ENCODE peak calls at places on chromosomes 16 and 17, in nine cellular contexts. O, D, K, U, L, F, M, C and W are unnamed samples.

GRCh38 chr17:17921192-17922082 is 50.8 kb downstream of the TOM1L2 start:
- DNase-seq in O (no peak), D (no peak), K (peak), U (no peak), L (peak), F (peak), M (peak), C (peak), W (no peak)

GRCh38 chr17:8744086-8744781 is 402 bp downstream of the CCDC42 start:
- DNase-seq in O (no peak), D (no peak), K (no peak), U (no peak), L (no peak), F (no peak), M (no peak), C (no peak), W (no peak)

GRCh38 chr17:61689610-61690180 is 98.7 kb upstream of the NACA2 start:
- DNase-seq in O (no peak), D (no peak), K (no peak), U (no peak), L (no peak), F (peak), M (no peak), C (no peak), W (no peak)

GRCh38 chr17:82097187-82097918 is 683 bp downstream of the FASN start:
- DNase-seq in O (peak), D (peak), K (peak), U (peak), L (no peak), F (no peak), M (peak), C (peak), W (peak)

GRCh38 chr17:3993493-3994220 is 29.4 kb upstream of the ATP2A3 start:
- DNase-seq in O (no peak), D (no peak), K (no peak), U (no peak), L (no peak), F (no peak), M (no peak), C (no peak), W (no peak)

GRCh38 chr16:81366316-81366932 is 51.7 kb downstream of the GAN start:
- DNase-seq in O (no peak), D (no peak), K (peak), U (no peak), L (peak), F (peak), M (peak), C (peak), W (no peak)

GRCh38 chr16:87740909-87741424 is 24.8 kb downstream of the KLHDC4 start:
- DNase-seq in O (no peak), D (no peak), K (no peak), U (no peak), L (no peak), F (no peak), M (no peak), C (no peak), W (no peak)

GRCh38 chr16:72752004-72752695 is 295.8 kb downstream of the ZFHX3 start:
- DNase-seq in O (no peak), D (no peak), K (no peak), U (no peak), L (no peak), F (no peak), M (no peak), C (no peak), W (no peak)

GRCh38 chr16:80273635-80274538 is 266.9 kb upstream of the DYNLRB2 start:
- DNase-seq in O (no peak), D (no peak), K (no peak), U (no peak), L (no peak), F (peak), M (no peak), C (no peak), W (no peak)

GRCh38 chr16:68910051-68910450 is 66.7 kb downstream of the TANGO6 start:
- DNase-seq in O (no peak), D (no peak), K (no peak), U (no peak), L (no peak), F (no peak), M (no peak), C (no peak), W (no peak)

GRCh38 chr16:47731252-47731651 is 270.1 kb downstream of the PHKB start:
- DNase-seq in O (no peak), D (no peak), K (peak), U (no peak), L (no peak), F (peak), M (no peak), C (no peak), W (no peak)

GRCh38 chr17:348692-349425 is 3.7 kb downstream of the RPH3AL start:
- DNase-seq in O (no peak), D (no peak), K (no peak), U (no peak), L (no peak), F (peak), M (peak), C (no peak), W (no peak)

GRCh38 chr17:61659437-61659836 is 68.4 kb upstream of the NACA2 start:
- DNase-seq in O (no peak), D (no peak), K (no peak), U (no peak), L (no peak), F (no peak), M (no peak), C (no peak), W (no peak)

GRCh38 chr17:81735181-81736102 is 23.4 kb downstream of the SLC25A10 start:
- DNase-seq in O (no peak), D (no peak), K (no peak), U (no peak), L (no peak), F (peak), M (peak), C (peak), W (no peak)

GRCh38 chr16:19297454-19297853 is 11.9 kb downstream of the CLEC19A start:
- DNase-seq in O (no peak), D (no peak), K (no peak), U (no peak), L (no peak), F (no peak), M (no peak), C (no peak), W (no peak)

GRCh38 chr17:40122944-40123810 is 1.4 kb downstream of the MSL1 start:
- DNase-seq in O (peak), D (peak), K (no peak), U (peak), L (no peak), F (peak), M (peak), C (peak), W (peak)

GRCh38 chr16:70703041-70703834 is 17.4 kb upstream of the MTSS2 start:
- DNase-seq in O (no peak), D (no peak), K (peak), U (peak), L (no peak), F (no peak), M (no peak), C (peak), W (peak)

GRCh38 chr16:21072976-21073375 is 77.7 kb downstream of the DNAH3 start:
- DNase-seq in O (no peak), D (no peak), K (no peak), U (no peak), L (no peak), F (no peak), M (no peak), C (no peak), W (no peak)

GRCh38 chr17:57210224-57210553 is 46.1 kb upstream of the MSI2 start:
- DNase-seq in O (no peak), D (no peak), K (no peak), U (no peak), L (peak), F (peak), M (no peak), C (no peak), W (no peak)

GRCh38 chr16:70768205-70768580 is 32.8 kb downstream of the VAC14 start:
- DNase-seq in O (no peak), D (no peak), K (no peak), U (no peak), L (no peak), F (no peak), M (no peak), C (no peak), W (no peak)

GRCh38 chr17:2040942-2041560 is 771 bp upstream of the OVCA2 start:
- DNase-seq in O (no peak), D (no peak), K (no peak), U (no peak), L (no peak), F (no peak), M (no peak), C (no peak), W (no peak)

GRCh38 chr16:81397058-81397878 is 47.3 kb upstream of the CMIP start:
- DNase-seq in O (no peak), D (no peak), K (no peak), U (no peak), L (no peak), F (no peak), M (no peak), C (no peak), W (no peak)

GRCh38 chr17:7438656-7439460 is 454 bp upstream of the FGF11 start:
- DNase-seq in O (no peak), D (no peak), K (no peak), U (no peak), L (no peak), F (no peak), M (no peak), C (no peak), W (no peak)

GRCh38 chr17:7436556-7437368 is 1.5 kb downstream of the TMEM102 start:
- DNase-seq in O (peak), D (peak), K (peak), U (peak), L (peak), F (peak), M (peak), C (peak), W (peak)

GRCh38 chr17:7438050-7438614 is 1.2 kb upstream of the FGF11 start:
- DNase-seq in O (peak), D (no peak), K (no peak), U (peak), L (no peak), F (no peak), M (no peak), C (peak), W (peak)

GRCh38 chr17:7437369-7437863 is 1.9 kb upstream of the FGF11 start:
- DNase-seq in O (no peak), D (no peak), K (no peak), U (no peak), L (no peak), F (no peak), M (no peak), C (no peak), W (no peak)

GRCh38 chr17:7435676-7436555 is 681 bp downstream of the TMEM102 start:
- DNase-seq in O (peak), D (peak), K (no peak), U (peak), L (peak), F (peak), M (peak), C (peak), W (peak)
- TF ChIP-seq CTCF in O (peak), D (peak), K (peak), U (peak), L (no peak), F (peak), M (no peak), C (peak), W (no peak)

GRCh38 chr16:9567674-9568073 is 476.2 kb downstream of the HAPSTR1 start:
- DNase-seq in O (no peak), D (no peak), K (no peak), U (no peak), L (no peak), F (no peak), M (no peak), C (no peak), W (no peak)

GRCh38 chr16:9566099-9566498 is 474.7 kb downstream of the HAPSTR1 start:
- DNase-seq in O (no peak), D (no peak), K (no peak), U (no peak), L (no peak), F (no peak), M (no peak), C (no peak), W (no peak)

DNA sequence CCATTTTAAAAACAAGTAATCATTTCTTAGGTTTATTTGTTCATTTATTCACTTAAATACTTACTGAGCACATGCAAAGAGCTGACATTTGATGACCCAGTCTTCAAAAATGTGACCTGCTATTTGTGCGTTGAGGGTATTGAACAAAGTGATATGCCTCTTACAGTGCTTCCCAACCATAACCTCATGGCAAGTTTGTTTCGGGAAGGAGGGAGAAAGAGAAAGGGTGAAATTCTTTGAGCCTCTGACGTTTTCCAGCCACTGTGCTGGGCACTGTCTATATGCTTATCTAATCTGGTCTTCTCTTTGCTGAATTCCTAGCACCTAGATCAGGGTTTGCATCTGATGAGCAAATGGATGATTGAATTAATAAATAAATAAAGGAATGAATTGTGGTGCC is 479.1 kb downstream of the HAPSTR1 start:
- DNase-seq in O (no peak), D (no peak), K (no peak), U (no peak), L (no peak), F (no peak), M (no peak), C (no peak), W (no peak)
- TF ChIP-seq CTCF in O (no peak), D (no peak), K (no peak), U (no peak), L (no peak), F (no peak), M (no peak), C (no peak), W (no peak)

DNA sequence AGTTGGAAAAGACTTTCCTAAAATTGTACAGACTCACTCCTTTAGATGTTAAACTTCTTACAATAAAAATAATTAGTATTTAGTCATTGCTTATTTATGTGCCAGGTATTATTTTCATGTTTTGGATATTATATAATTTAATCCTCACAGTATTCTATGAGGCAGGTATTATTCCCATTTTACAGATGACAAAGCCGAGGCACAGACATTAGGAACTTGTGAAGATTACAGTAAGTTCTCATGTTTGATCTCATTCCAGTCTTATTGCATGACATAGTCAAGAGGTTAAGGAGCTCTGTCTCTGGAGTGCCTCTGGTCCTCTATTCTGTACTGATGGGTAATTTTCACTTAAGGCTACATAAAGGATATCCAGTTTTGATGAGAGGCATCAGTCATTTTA is 3.3 kb downstream of the HEATR3 start:
- DNase-seq in O (no peak), D (no peak), K (no peak), U (no peak), L (no peak), F (no peak), M (no peak), C (no peak), W (no peak)
- TF ChIP-seq CTCF in O (no peak), D (no peak), K (no peak), U (no peak), L (no peak), F (no peak), M (no peak), C (no peak), W (no peak)

GRCh38 chr17:28953444-28954118 is 2.3 kb upstream of the PHF12 start:
- DNase-seq in O (peak), D (peak), K (no peak), U (peak), L (peak), F (peak), M (peak), C (peak), W (peak)
- TF ChIP-seq CTCF in O (peak), D (peak), K (peak), U (peak), L (no peak), F (peak), M (peak), C (peak), W (peak)

DNA sequence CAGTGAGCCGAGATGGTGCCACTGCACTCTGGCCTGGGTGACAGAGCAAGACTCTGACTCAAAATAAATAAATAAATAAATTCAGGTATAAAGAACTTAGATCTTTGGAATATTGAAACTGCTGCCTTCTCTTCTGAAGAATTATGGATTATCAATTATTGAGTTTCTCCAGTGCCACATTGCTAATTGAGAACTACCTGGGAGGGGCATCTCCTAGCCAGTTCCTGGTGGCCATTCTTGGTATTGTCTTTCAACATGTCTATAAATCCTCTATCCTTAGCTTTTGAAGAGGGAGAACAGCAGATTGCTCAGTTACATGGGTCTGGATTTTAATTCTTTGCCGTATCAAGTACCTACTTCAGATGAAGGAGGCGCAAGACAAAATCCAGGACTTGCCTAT is 29.2 kb downstream of the CALCOCO2 start:
- DNase-seq in O (no peak), D (no peak), K (no peak), U (no peak), L (no peak), F (no peak), M (no peak), C (no peak), W (no peak)
- TF ChIP-seq CTCF in O (peak), D (peak), K (peak), U (peak), L (no peak), F (no peak), M (no peak), C (no peak), W (peak)

DNA sequence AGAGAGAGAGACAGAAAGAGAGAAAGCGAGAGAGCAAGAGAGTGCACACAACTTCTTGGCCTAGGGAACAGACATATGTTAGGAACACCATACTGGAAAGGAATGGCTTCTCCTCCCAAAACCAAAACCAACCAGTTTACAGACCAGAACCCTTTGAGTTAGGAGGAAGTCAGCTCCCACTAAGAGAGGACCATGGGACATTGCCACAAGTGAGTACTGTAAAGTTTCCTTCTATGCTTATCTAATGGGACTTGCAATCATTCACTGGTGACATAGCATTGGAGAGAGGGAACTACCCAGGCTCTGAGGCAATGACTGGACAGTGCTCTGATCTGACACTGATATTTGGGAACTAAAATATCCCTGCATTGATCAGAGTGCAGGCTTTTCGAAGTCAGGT is 32.4 kb downstream of the TBC1D3B start:
- DNase-seq in O (no peak), D (no peak), K (no peak), U (no peak), L (no peak), F (no peak), M (no peak), C (peak), W (no peak)
- TF ChIP-seq CTCF in O (no peak), D (no peak), K (no peak), U (no peak), L (no peak), F (no peak), M (no peak), C (no peak), W (no peak)

GRCh38 chr17:42832213-42832933 is 824 bp upstream of the PSME3 start:
- DNase-seq in O (no peak), D (no peak), K (no peak), U (no peak), L (no peak), F (no peak), M (no peak), C (no peak), W (no peak)

GRCh38 chr17:42835732-42836131 is 2.5 kb downstream of the PSME3 start:
- DNase-seq in O (no peak), D (no peak), K (no peak), U (no peak), L (no peak), F (no peak), M (no peak), C (no peak), W (no peak)

GRCh38 chr17:42830971-42831370 is 2.2 kb upstream of the PSME3 start:
- DNase-seq in O (no peak), D (no peak), K (no peak), U (no peak), L (no peak), F (no peak), M (no peak), C (no peak), W (no peak)

GRCh38 chr17:42833771-42834422 is 700 bp downstream of the PSME3 start:
- DNase-seq in O (no peak), D (no peak), K (no peak), U (no peak), L (no peak), F (no peak), M (no peak), C (no peak), W (peak)

DNA sequence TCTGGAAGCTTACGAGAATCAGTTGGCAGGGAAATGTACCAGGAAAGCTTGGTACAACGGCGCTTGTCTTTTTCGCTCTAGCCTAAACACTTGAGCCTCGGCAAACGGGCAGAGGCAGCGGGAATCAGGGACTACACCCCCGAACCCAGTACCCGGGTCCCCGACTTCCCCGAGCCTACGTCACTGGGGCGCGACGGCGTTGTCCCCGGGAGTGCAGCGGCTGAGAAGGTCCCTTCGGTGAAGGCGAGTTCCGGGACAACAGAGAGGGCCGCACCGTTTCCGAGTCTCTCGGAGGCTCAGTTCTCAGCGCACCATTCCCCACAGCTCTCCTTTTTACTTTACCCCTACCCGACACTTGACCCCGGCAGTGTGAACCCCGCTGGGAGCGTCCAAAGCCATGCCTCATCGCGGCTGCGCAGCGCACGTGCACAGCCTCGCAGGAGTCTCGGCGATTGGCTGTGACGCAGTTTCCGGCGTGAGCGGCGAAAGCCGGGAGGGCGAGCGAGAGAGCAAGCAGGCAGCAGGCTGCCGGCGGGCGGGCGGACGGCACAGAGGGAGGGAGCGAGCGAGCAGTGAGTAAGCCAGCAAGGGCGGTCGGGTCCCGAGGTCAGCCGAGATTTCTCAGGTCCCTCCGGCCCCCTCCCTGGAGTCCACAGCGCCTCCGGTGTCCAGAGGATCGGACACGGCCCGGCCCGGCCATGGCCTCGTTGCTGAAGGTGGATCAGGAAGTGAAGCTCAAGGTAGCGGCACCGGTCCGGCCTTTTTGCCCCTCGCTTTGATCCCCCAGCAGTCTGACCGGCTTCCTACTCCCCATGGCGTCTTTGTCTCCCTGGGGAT is at the start of gene PSME3:
- DNase-seq in O (peak), D (peak), K (peak), U (peak), L (peak), F (peak), M (peak), C (peak), W (peak)
- TF ChIP-seq CTCF in O (no peak), D (no peak), K (peak), U (no peak), L (no peak), F (no peak), M (no peak), C (no peak), W (no peak)